ENCODE peak calls at places on chromosomes 12 and 14, in six cellular contexts. One of them, this sample, is unnamed.
A peak's percentile ranks its signal among the peaks of the same experiment; 100 is the strongest.

GRCh38 chr14:99123208-99123870 is 148.7 kb downstream of the BCL11B start:
- DNase-seq in esophagus squamous epithelium: no peak
- DNase-seq in body of pancreas: no peak
- DNase-seq in transverse colon: no peak
- DNase-seq in hepatocyte: no peak
- DNase-seq in stomach: peak; percentile 4
- DNase-seq in this sample: no peak

GRCh38 chr12:32444895-32445294 is 45.5 kb downstream of the FGD4 start:
- DNase-seq in esophagus squamous epithelium: no peak
- DNase-seq in body of pancreas: peak; percentile 35
- DNase-seq in transverse colon: no peak
- DNase-seq in hepatocyte: peak; percentile 83
- DNase-seq in stomach: no peak
- DNase-seq in this sample: no peak

GRCh38 chr12:40752011-40752410 is 59.8 kb downstream of the CNTN1 start:
- DNase-seq in esophagus squamous epithelium: no peak
- DNase-seq in body of pancreas: no peak
- DNase-seq in transverse colon: no peak
- DNase-seq in hepatocyte: no peak
- DNase-seq in stomach: no peak
- DNase-seq in this sample: no peak

GRCh38 chr12:11433664-11434063 is 38.3 kb upstream of the PRB2 start:
- DNase-seq in esophagus squamous epithelium: no peak
- DNase-seq in body of pancreas: no peak
- DNase-seq in transverse colon: no peak
- DNase-seq in hepatocyte: no peak
- DNase-seq in stomach: no peak
- DNase-seq in this sample: no peak

GRCh38 chr12:117331691-117332090 is 29.7 kb downstream of the NOS1 start:
- DNase-seq in esophagus squamous epithelium: no peak
- DNase-seq in body of pancreas: no peak
- DNase-seq in transverse colon: no peak
- DNase-seq in hepatocyte: no peak
- DNase-seq in stomach: no peak
- DNase-seq in this sample: no peak

GRCh38 chr12:104357431-104357952 is 54.0 kb downstream of the EID3 start:
- DNase-seq in esophagus squamous epithelium: no peak
- DNase-seq in body of pancreas: no peak
- DNase-seq in transverse colon: no peak
- DNase-seq in hepatocyte: no peak
- DNase-seq in stomach: no peak
- DNase-seq in this sample: peak; percentile 20

GRCh38 chr12:58750484-58750883 is 169.8 kb downstream of the LRIG3 start:
- DNase-seq in esophagus squamous epithelium: no peak
- DNase-seq in body of pancreas: no peak
- DNase-seq in transverse colon: no peak
- DNase-seq in hepatocyte: no peak
- DNase-seq in stomach: no peak
- DNase-seq in this sample: no peak

GRCh38 chr12:19498099-19498498 is 58.8 kb downstream of the AEBP2 start:
- DNase-seq in esophagus squamous epithelium: no peak
- DNase-seq in body of pancreas: no peak
- DNase-seq in transverse colon: no peak
- DNase-seq in hepatocyte: no peak
- DNase-seq in stomach: no peak
- DNase-seq in this sample: no peak

GRCh38 chr14:36383674-36384421 is 63.4 kb upstream of the MBIP start:
- DNase-seq in esophagus squamous epithelium: no peak
- DNase-seq in body of pancreas: no peak
- DNase-seq in transverse colon: no peak
- DNase-seq in hepatocyte: no peak
- DNase-seq in stomach: no peak
- DNase-seq in this sample: peak; percentile 75

GRCh38 chr12:57983150-57983857 is 41.9 kb downstream of the ATP23 start:
- DNase-seq in esophagus squamous epithelium: no peak
- DNase-seq in body of pancreas: peak; percentile 47
- DNase-seq in transverse colon: peak; percentile 30
- DNase-seq in hepatocyte: peak; percentile 64
- DNase-seq in stomach: no peak
- DNase-seq in this sample: no peak

GRCh38 chr14:90381999-90382451 is 14.8 kb upstream of the CALM1 start:
- DNase-seq in esophagus squamous epithelium: no peak
- DNase-seq in body of pancreas: peak; percentile 82
- DNase-seq in transverse colon: peak; percentile 90
- DNase-seq in hepatocyte: peak; percentile 85
- DNase-seq in stomach: peak; percentile 73
- DNase-seq in this sample: peak; percentile 77

GRCh38 chr12:82057770-82058169 is 298.6 kb upstream of the PPFIA2 start:
- DNase-seq in esophagus squamous epithelium: no peak
- DNase-seq in body of pancreas: no peak
- DNase-seq in transverse colon: no peak
- DNase-seq in hepatocyte: no peak
- DNase-seq in stomach: no peak
- DNase-seq in this sample: no peak

GRCh38 chr12:23083267-23083666 is 458.3 kb downstream of the ETNK1 start:
- DNase-seq in esophagus squamous epithelium: no peak
- DNase-seq in body of pancreas: no peak
- DNase-seq in transverse colon: no peak
- DNase-seq in hepatocyte: peak; percentile 12
- DNase-seq in stomach: no peak
- DNase-seq in this sample: no peak

GRCh38 chr14:103401223-103402214 is 16.3 kb downstream of the MARK3 start:
- DNase-seq in esophagus squamous epithelium: no peak
- DNase-seq in body of pancreas: no peak
- DNase-seq in transverse colon: no peak
- DNase-seq in hepatocyte: no peak
- DNase-seq in stomach: no peak
- DNase-seq in this sample: no peak

GRCh38 chr12:104275689-104276088 is 27.9 kb upstream of the EID3 start:
- DNase-seq in esophagus squamous epithelium: no peak
- DNase-seq in body of pancreas: no peak
- DNase-seq in transverse colon: no peak
- DNase-seq in hepatocyte: no peak
- DNase-seq in stomach: no peak
- DNase-seq in this sample: no peak

GRCh38 chr14:33555710-33556350 is 395.0 kb downstream of the EGLN3 start:
- DNase-seq in esophagus squamous epithelium: no peak
- DNase-seq in body of pancreas: no peak
- DNase-seq in transverse colon: no peak
- DNase-seq in hepatocyte: no peak
- DNase-seq in stomach: no peak
- DNase-seq in this sample: no peak

GRCh38 chr12:53324113-53324778 is 2.8 kb upstream of the AAAS start:
- DNase-seq in esophagus squamous epithelium: no peak
- DNase-seq in body of pancreas: peak; percentile 32
- DNase-seq in transverse colon: peak; percentile 53
- DNase-seq in hepatocyte: no peak
- DNase-seq in stomach: peak; percentile 35
- DNase-seq in this sample: peak; percentile 72

GRCh38 chr14:99862111-99862510 is 68.9 kb downstream of the EML1 start:
- DNase-seq in esophagus squamous epithelium: no peak
- DNase-seq in body of pancreas: no peak
- DNase-seq in transverse colon: no peak
- DNase-seq in hepatocyte: no peak
- DNase-seq in stomach: no peak
- DNase-seq in this sample: no peak

GRCh38 chr12:120739821-120740613 is 14.4 kb downstream of the ACADS start:
- DNase-seq in esophagus squamous epithelium: no peak
- DNase-seq in body of pancreas: no peak
- DNase-seq in transverse colon: no peak
- DNase-seq in hepatocyte: no peak
- DNase-seq in stomach: no peak
- DNase-seq in this sample: no peak

GRCh38 chr12:116539905-116540482 is 19.2 kb upstream of the MAP1LC3B2 start:
- DNase-seq in esophagus squamous epithelium: no peak
- DNase-seq in body of pancreas: peak; percentile 59
- DNase-seq in transverse colon: peak; percentile 38
- DNase-seq in hepatocyte: peak; percentile 62
- DNase-seq in stomach: peak; percentile 68
- DNase-seq in this sample: no peak

GRCh38 chr12:31989987-31990386 is 30.8 kb downstream of the RESF1 start:
- DNase-seq in esophagus squamous epithelium: no peak
- DNase-seq in body of pancreas: no peak
- DNase-seq in transverse colon: no peak
- DNase-seq in hepatocyte: peak; percentile 31
- DNase-seq in stomach: no peak
- DNase-seq in this sample: no peak

GRCh38 chr14:74501135-74501614 is 7.6 kb downstream of the ISCA2 start:
- DNase-seq in esophagus squamous epithelium: no peak
- DNase-seq in body of pancreas: peak; percentile 63
- DNase-seq in transverse colon: peak; percentile 46
- DNase-seq in hepatocyte: peak; percentile 85
- DNase-seq in stomach: peak; percentile 70
- DNase-seq in this sample: peak; percentile 87

GRCh38 chr12:6200266-6201198 is at the start of gene CD9:
- DNase-seq in esophagus squamous epithelium: no peak
- DNase-seq in body of pancreas: peak; percentile 81
- DNase-seq in transverse colon: peak; percentile 88
- DNase-seq in hepatocyte: peak; percentile 82
- DNase-seq in stomach: peak; percentile 75
- DNase-seq in this sample: peak; percentile 76
- H3K27me3 ChIP-seq in esophagus squamous epithelium: no peaks in the 10 kb centered on the region
- H3K27me3 ChIP-seq in body of pancreas: no peaks in the 10 kb centered on the region
- H3K27me3 ChIP-seq in transverse colon: no peaks in the 10 kb centered on the region
- H3K27me3 ChIP-seq in hepatocyte: no peaks in the 10 kb centered on the region
- H3K27me3 ChIP-seq in stomach: peaks cover 4% of the 10 kb centered on the region
- H3K27me3 ChIP-seq in this sample: no peaks in the 10 kb centered on the region

DNA sequence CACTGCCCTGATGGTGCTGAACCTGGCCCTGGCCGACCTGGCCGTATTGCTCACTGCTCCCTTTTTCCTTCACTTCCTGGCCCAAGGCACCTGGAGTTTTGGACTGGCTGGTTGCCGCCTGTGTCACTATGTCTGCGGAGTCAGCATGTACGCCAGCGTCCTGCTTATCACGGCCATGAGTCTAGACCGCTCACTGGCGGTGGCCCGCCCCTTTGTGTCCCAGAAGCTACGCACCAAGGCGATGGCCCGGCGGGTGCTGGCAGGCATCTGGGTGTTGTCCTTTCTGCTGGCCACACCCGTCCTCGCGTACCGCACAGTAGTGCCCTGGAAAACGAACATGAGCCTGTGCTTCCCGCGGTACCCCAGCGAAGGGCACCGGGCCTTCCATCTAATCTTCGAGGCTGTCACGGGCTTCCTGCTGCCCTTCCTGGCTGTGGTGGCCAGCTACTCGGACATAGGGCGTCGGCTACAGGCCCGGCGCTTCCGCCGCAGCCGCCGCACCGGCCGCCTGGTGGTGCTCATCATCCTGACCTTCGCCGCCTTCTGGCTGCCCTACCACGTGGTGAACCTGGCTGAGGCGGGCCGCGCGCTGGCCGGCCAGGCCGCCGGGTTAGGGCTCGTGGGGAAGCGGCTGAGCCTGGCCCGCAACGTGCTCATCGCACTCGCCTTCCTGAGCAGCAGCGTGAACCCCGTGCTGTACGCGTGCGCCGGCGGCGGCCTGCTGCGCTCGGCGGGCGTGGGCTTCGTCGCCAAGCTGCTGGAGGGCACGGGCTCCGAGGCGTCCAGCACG is 4.7 kb downstream of the LTB4R start:
- DNase-seq in esophagus squamous epithelium: no peak
- DNase-seq in body of pancreas: peak; percentile 35
- DNase-seq in transverse colon: peak; percentile 75
- DNase-seq in hepatocyte: no peak
- DNase-seq in stomach: peak; percentile 77
- DNase-seq in this sample: peak; percentile 75
- H3K27ac ChIP-seq in esophagus squamous epithelium: peak overlapping the region; percentile 94
- H3K27ac ChIP-seq in body of pancreas: no peak overlapping the region
- H3K27ac ChIP-seq in transverse colon: peak overlapping the region; percentile 25
- H3K27ac ChIP-seq in hepatocyte: no peak overlapping the region
- H3K27ac ChIP-seq in stomach: peak overlapping the region; percentile 88
- H3K27ac ChIP-seq in this sample: peak overlapping the region; percentile 63

DNA sequence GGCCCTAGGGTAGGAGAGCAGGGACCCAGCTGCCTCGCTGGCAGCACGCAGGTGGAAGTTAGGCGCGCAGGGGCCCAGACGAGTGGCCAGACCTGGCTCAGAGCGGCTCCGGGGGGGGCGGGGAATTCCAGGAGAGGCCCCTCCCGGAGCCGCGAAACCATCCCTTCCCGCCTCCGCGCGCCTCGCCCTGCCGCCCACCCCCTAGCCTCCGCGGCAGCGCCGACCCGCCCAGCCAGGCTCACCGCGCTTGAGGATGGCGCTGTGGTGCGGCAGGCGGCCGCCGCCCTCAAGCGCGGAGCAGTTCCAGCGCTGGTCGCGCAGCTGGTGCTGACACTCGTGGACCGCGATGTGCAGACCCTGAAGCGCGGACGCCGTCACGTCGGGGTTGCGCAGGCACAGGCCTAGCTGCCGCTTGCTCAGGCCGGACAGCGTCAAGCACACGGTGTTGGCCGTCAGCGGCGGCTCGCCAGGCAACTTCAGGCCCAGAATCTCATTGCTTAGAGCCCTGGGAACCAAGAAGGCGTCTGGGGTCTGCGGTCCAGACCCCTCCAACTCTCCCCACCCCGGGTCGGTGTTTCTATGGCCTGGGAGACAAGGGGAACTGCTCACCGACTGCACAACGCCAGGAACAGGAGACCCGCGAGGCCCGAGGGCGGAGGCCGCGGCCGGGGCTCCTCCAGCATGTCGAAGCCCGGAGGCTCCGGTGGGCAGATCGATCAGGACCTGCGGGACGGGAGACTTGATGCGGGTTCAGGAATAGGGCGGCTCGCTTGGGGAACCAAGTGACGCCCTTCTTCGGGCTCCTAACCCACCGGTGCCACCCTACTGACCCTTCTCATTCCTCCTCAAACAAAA is 1.5 kb downstream of the WNT10B start:
- DNase-seq in esophagus squamous epithelium: no peak
- DNase-seq in body of pancreas: no peak
- DNase-seq in transverse colon: no peak
- DNase-seq in hepatocyte: peak; percentile 69
- DNase-seq in stomach: no peak
- DNase-seq in this sample: no peak
- H3K27me3 ChIP-seq in esophagus squamous epithelium: peaks cover 28% of the 10 kb centered on the region
- H3K27me3 ChIP-seq in body of pancreas: no peaks in the 10 kb centered on the region
- H3K27me3 ChIP-seq in transverse colon: peaks cover 59% of the 10 kb centered on the region
- H3K27me3 ChIP-seq in hepatocyte: peaks cover 58% of the 10 kb centered on the region
- H3K27me3 ChIP-seq in stomach: peaks cover 58% of the 10 kb centered on the region
- H3K27me3 ChIP-seq in this sample: peaks cover 56% of the 10 kb centered on the region

GRCh38 chr12:25321772-25322171 is 71.0 kb upstream of the KRAS start:
- DNase-seq in esophagus squamous epithelium: no peak
- DNase-seq in body of pancreas: no peak
- DNase-seq in transverse colon: no peak
- DNase-seq in hepatocyte: no peak
- DNase-seq in stomach: no peak
- DNase-seq in this sample: no peak

GRCh38 chr12:25320123-25321006 is 69.6 kb upstream of the KRAS start:
- DNase-seq in esophagus squamous epithelium: no peak
- DNase-seq in body of pancreas: no peak
- DNase-seq in transverse colon: no peak
- DNase-seq in hepatocyte: peak; percentile 16
- DNase-seq in stomach: no peak
- DNase-seq in this sample: no peak

GRCh38 chr12:25322918-25323773 is 72.4 kb upstream of the KRAS start:
- DNase-seq in esophagus squamous epithelium: no peak
- DNase-seq in body of pancreas: no peak
- DNase-seq in transverse colon: no peak
- DNase-seq in hepatocyte: no peak
- DNase-seq in stomach: no peak
- DNase-seq in this sample: no peak

GRCh38 chr12:25323774-25324086 is 73.0 kb upstream of the KRAS start:
- DNase-seq in esophagus squamous epithelium: no peak
- DNase-seq in body of pancreas: no peak
- DNase-seq in transverse colon: no peak
- DNase-seq in hepatocyte: no peak
- DNase-seq in stomach: no peak
- DNase-seq in this sample: no peak

GRCh38 chr12:25322351-25322750 is 71.6 kb upstream of the KRAS start:
- DNase-seq in esophagus squamous epithelium: no peak
- DNase-seq in body of pancreas: no peak
- DNase-seq in transverse colon: no peak
- DNase-seq in hepatocyte: no peak
- DNase-seq in stomach: no peak
- DNase-seq in this sample: no peak
- H3K27ac ChIP-seq in esophagus squamous epithelium: no peak overlapping the region
- H3K27ac ChIP-seq in body of pancreas: no peak overlapping the region
- H3K27ac ChIP-seq in transverse colon: no peak overlapping the region
- H3K27ac ChIP-seq in hepatocyte: peak overlapping the region; percentile 19
- H3K27ac ChIP-seq in stomach: no peak overlapping the region
- H3K27ac ChIP-seq in this sample: no peak overlapping the region